ENCODE peak calls at places on chromosome 14, in six cellular contexts. M is IMR-90, Y is GM12865, H is colonic mucosa, T is WERI-Rb-1, L is HepG2. W is an unnamed sample.
A peak's percentile ranks its signal among the peaks of the same experiment; 100 is the strongest.

GRCh38 chr14:60753264-60754126 is 18.9 kb downstream of the MNAT1 start:
- DNase-seq in M (peak; percentile 40), Y (peak; percentile 94), H (no peak), T (no peak), L (no peak), W (peak; percentile 79)

GRCh38 chr14:99215277-99215676 is 56.7 kb downstream of the BCL11B start:
- DNase-seq in M (no peak), Y (no peak), H (no peak), T (no peak), L (no peak), W (no peak)

GRCh38 chr14:53384073-53384472 is 230.9 kb upstream of the DDHD1 start:
- DNase-seq in M (no peak), Y (no peak), H (no peak), T (no peak), L (no peak), W (no peak)

GRCh38 chr14:42782744-42783143 is 1176.1 kb downstream of the LRFN5 start:
- DNase-seq in M (no peak), Y (no peak), H (no peak), T (no peak), L (no peak), W (no peak)

GRCh38 chr14:34999500-34999899 is 16.7 kb downstream of the SRP54 start:
- DNase-seq in M (no peak), Y (no peak), H (no peak), T (no peak), L (no peak), W (no peak)

GRCh38 chr14:26191666-26192065 is 406.2 kb downstream of the NOVA1 start:
- DNase-seq in M (no peak), Y (no peak), H (no peak), T (no peak), L (no peak), W (no peak)

GRCh38 chr14:61489527-61489926 is 168.1 kb downstream of the PRKCH start:
- DNase-seq in M (no peak), Y (no peak), H (no peak), T (no peak), L (peak; percentile 37), W (no peak)

GRCh38 chr14:93936245-93936644 is 9.1 kb downstream of the FAM181A start:
- DNase-seq in M (no peak), Y (peak; percentile 55), H (no peak), T (peak; percentile 76), L (no peak), W (peak; percentile 47)

GRCh38 chr14:73755434-73756014 is 41.3 kb upstream of the PNMA1 start:
- DNase-seq in M (no peak), Y (peak; percentile 51), H (peak; percentile 76), T (no peak), L (no peak), W (no peak)

GRCh38 chr14:49924852-49925251 is 32.0 kb downstream of the ARF6 start:
- DNase-seq in M (no peak), Y (peak; percentile 12), H (peak; percentile 9), T (no peak), L (no peak), W (no peak)

GRCh38 chr14:99790201-99790977 is 2.8 kb upstream of the EML1 start:
- DNase-seq in M (no peak), Y (no peak), H (no peak), T (no peak), L (no peak), W (no peak)

GRCh38 chr14:71070169-71070568 is 162.9 kb downstream of the PCNX1 start:
- DNase-seq in M (peak; percentile 35), Y (no peak), H (no peak), T (no peak), L (no peak), W (no peak)

GRCh38 chr14:67515386-67516079 is 17.6 kb upstream of the PLEKHH1 start:
- DNase-seq in M (no peak), Y (peak; percentile 45), H (peak; percentile 40), T (peak; percentile 20), L (no peak), W (peak; percentile 79)

GRCh38 chr14:89340782-89341181 is 76.3 kb downstream of the FOXN3 start:
- DNase-seq in M (no peak), Y (no peak), H (no peak), T (no peak), L (no peak), W (no peak)

GRCh38 chr14:73740921-73741326 is 26.7 kb upstream of the PNMA1 start:
- DNase-seq in M (no peak), Y (no peak), H (peak; percentile 96), T (no peak), L (peak; percentile 49), W (no peak)

GRCh38 chr14:32013083-32013482 is 64.0 kb upstream of the ARHGAP5 start:
- DNase-seq in M (no peak), Y (no peak), H (no peak), T (peak; percentile 24), L (peak; percentile 73), W (no peak)

GRCh38 chr14:71235865-71236264 is 328.6 kb downstream of the PCNX1 start:
- DNase-seq in M (no peak), Y (no peak), H (no peak), T (no peak), L (no peak), W (no peak)

GRCh38 chr14:20692111-20692751 is 3.7 kb downstream of the ANG start:
- DNase-seq in M (no peak), Y (no peak), H (no peak), T (no peak), L (no peak), W (no peak)

GRCh38 chr14:55129428-55130193 is 559 bp downstream of the LGALS3 start:
- DNase-seq in M (peak; percentile 74), Y (peak; percentile 74), H (peak; percentile 67), T (peak; percentile 45), L (peak; percentile 29), W (peak; percentile 82)

GRCh38 chr14:66507722-66508546 is at the start of gene GPHN:
- DNase-seq in M (peak; percentile 97), Y (peak; percentile 99), H (peak; percentile 96), T (peak; percentile 98), L (peak; percentile 95), W (peak; percentile 92)

GRCh38 chr14:75970989-75971388 is 10.8 kb downstream of the TGFB3 start:
- DNase-seq in M (no peak), Y (no peak), H (no peak), T (no peak), L (no peak), W (no peak)
- TF ChIP-seq CTCF in M (no peak), Y (no peak), H (no peak), T (peak; percentile 17), L (no peak), W (no peak)

GRCh38 chr14:64958201-64958600 is 13.9 kb downstream of the RAB15 start:
- DNase-seq in M (no peak), Y (no peak), H (no peak), T (no peak), L (no peak), W (no peak)

GRCh38 chr14:64963611-64964010 is 8.5 kb downstream of the RAB15 start:
- DNase-seq in M (no peak), Y (no peak), H (no peak), T (no peak), L (no peak), W (no peak)

GRCh38 chr14:64958743-64959142 is 13.4 kb downstream of the RAB15 start:
- DNase-seq in M (no peak), Y (no peak), H (no peak), T (no peak), L (no peak), W (no peak)

GRCh38 chr14:64956697-64957412 is 14.3 kb upstream of the GPX2 start:
- DNase-seq in M (no peak), Y (no peak), H (no peak), T (no peak), L (no peak), W (no peak)

GRCh38 chr14:64960762-64961276 is 11.3 kb downstream of the RAB15 start:
- DNase-seq in M (no peak), Y (no peak), H (no peak), T (no peak), L (no peak), W (no peak)
- TF ChIP-seq CTCF in M (no peak), Y (no peak), H (no peak), T (peak; percentile 36), L (peak; percentile 42), W (no peak)

GRCh38 chr14:76870146-76870545 is 43.9 kb downstream of the LRRC74A start:
- DNase-seq in M (no peak), Y (peak; percentile 36), H (no peak), T (peak; percentile 22), L (peak; percentile 16), W (no peak)
- TF ChIP-seq CTCF in M (peak; percentile 29), Y (peak; percentile 18), H (no peak), T (peak; percentile 52), L (peak; percentile 40), W (peak; percentile 11)

DNA sequence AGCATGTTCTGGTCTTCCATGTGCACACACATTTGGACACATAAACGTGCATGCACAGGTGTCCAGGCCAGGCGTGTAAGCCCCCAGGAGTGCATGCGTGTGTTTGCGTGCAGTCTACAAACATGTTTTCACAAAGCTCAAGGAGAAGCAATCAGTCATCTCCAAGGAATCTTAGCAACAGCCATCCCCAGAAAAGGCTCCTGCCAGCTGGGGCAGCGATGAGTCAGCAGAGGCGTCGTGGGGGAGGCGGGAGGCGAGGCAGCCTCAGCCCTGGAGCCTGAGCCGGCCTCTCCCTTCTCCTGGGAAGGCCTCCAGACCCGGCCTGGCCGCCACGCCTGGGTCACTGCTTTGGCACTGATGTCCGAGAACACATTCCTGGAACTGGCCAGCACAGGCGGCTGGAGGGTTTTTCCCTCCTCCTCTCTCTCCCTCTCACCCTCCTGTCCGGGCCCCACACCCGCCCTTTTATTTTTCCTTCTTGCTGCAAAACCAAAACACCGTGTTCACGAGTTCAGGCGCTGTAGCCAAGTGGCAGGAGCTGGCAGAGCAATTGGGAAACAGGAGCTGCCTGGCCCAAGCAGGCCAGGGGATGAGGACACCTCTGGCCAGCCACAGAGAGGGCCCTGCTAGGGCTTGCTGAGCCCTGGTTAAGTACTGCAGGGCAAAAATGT is 92.7 kb downstream of the LRRC74A start:
- DNase-seq in M (peak; percentile 99), Y (no peak), H (peak; percentile 91), T (peak; percentile 75), L (peak; percentile 24), W (no peak)
- TF ChIP-seq CTCF in M (peak; percentile 13), Y (no peak), H (no peak), T (peak; percentile 62), L (no peak), W (no peak)

DNA sequence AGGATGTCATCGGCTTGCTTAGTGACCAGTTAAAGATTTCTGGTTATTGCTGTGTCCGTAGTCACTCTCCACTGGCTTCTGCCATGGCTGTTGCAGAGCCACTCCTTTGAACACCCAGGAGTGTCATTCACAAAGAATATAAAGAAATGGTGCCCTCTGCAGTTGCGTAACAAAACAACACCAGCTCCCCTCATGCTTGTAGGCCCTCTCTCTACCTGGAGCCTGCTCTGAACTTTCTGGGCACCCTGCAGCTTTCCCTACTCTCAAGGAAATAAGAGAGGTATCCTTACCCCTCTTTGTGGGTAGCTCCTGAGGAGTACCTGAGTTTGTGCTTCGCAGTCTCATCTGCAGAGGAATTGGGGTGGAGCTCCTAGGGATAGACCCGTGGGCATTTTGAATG is 97.3 kb upstream of the TMEM260 start:
- DNase-seq in M (peak; percentile 9), Y (peak; percentile 7), H (no peak), T (peak; percentile 61), L (no peak), W (no peak)
- TF ChIP-seq CTCF in M (peak; percentile 22), Y (no peak), H (no peak), T (peak; percentile 66), L (peak; percentile 15), W (no peak)